ENCODE peak calls at places on chromosomes 16 and 17, in six cellular contexts. One of them, this sample, is unnamed.

GRCh38 chr16:2817496-2818277 is 650 bp downstream of the PRSS21 start:
- DNase-seq in activated T-cell treated with anti-CD3 and anti-CD28 coated beads, Interleukin-2, amount 50 U/mL, for 48 hours: peak; percentile 48
- DNase-seq in stimulated activated CD4-positive, alpha-beta T cell treated with anti-CD3 and anti-CD28 coated beads, Interleukin-2, amount 100 ng/mL, for 24 hours: no peak
- DNase-seq in GM13976: no peak
- DNase-seq in left colon: no peak
- DNase-seq in NCI-H460: no peak
- DNase-seq in this sample: no peak

GRCh38 chr16:89257757-89258465 is 40.4 kb downstream of the ZNF778 start:
- DNase-seq in activated T-cell treated with anti-CD3 and anti-CD28 coated beads, Interleukin-2, amount 50 U/mL, for 48 hours: no peak
- DNase-seq in stimulated activated CD4-positive, alpha-beta T cell treated with anti-CD3 and anti-CD28 coated beads, Interleukin-2, amount 100 ng/mL, for 24 hours: no peak
- DNase-seq in GM13976: peak; percentile 34
- DNase-seq in left colon: no peak
- DNase-seq in NCI-H460: no peak
- DNase-seq in this sample: no peak

GRCh38 chr16:14196011-14196410 is 124.9 kb downstream of the MRTFB start:
- DNase-seq in activated T-cell treated with anti-CD3 and anti-CD28 coated beads, Interleukin-2, amount 50 U/mL, for 48 hours: no peak
- DNase-seq in stimulated activated CD4-positive, alpha-beta T cell treated with anti-CD3 and anti-CD28 coated beads, Interleukin-2, amount 100 ng/mL, for 24 hours: no peak
- DNase-seq in GM13976: no peak
- DNase-seq in left colon: no peak
- DNase-seq in NCI-H460: no peak
- DNase-seq in this sample: peak; percentile 64

GRCh38 chr17:34598161-34598776 is 18.9 kb downstream of the TMEM132E start:
- DNase-seq in activated T-cell treated with anti-CD3 and anti-CD28 coated beads, Interleukin-2, amount 50 U/mL, for 48 hours: no peak
- DNase-seq in stimulated activated CD4-positive, alpha-beta T cell treated with anti-CD3 and anti-CD28 coated beads, Interleukin-2, amount 100 ng/mL, for 24 hours: no peak
- DNase-seq in GM13976: no peak
- DNase-seq in left colon: no peak
- DNase-seq in NCI-H460: no peak
- DNase-seq in this sample: no peak

GRCh38 chr17:38674749-38675615 is at the start of gene EPOP:
- DNase-seq in activated T-cell treated with anti-CD3 and anti-CD28 coated beads, Interleukin-2, amount 50 U/mL, for 48 hours: peak; percentile 96
- DNase-seq in stimulated activated CD4-positive, alpha-beta T cell treated with anti-CD3 and anti-CD28 coated beads, Interleukin-2, amount 100 ng/mL, for 24 hours: peak; percentile 91
- DNase-seq in GM13976: peak; percentile 94
- DNase-seq in left colon: peak; percentile 86
- DNase-seq in NCI-H460: peak; percentile 84
- DNase-seq in this sample: peak; percentile 88

GRCh38 chr16:67881557-67882220 is 3.0 kb upstream of the NRN1L start:
- DNase-seq in activated T-cell treated with anti-CD3 and anti-CD28 coated beads, Interleukin-2, amount 50 U/mL, for 48 hours: no peak
- DNase-seq in stimulated activated CD4-positive, alpha-beta T cell treated with anti-CD3 and anti-CD28 coated beads, Interleukin-2, amount 100 ng/mL, for 24 hours: no peak
- DNase-seq in GM13976: no peak
- DNase-seq in left colon: no peak
- DNase-seq in NCI-H460: no peak
- DNase-seq in this sample: no peak

GRCh38 chr16:71383054-71383773 is 24.7 kb downstream of the CALB2 start:
- DNase-seq in activated T-cell treated with anti-CD3 and anti-CD28 coated beads, Interleukin-2, amount 50 U/mL, for 48 hours: peak; percentile 32
- DNase-seq in stimulated activated CD4-positive, alpha-beta T cell treated with anti-CD3 and anti-CD28 coated beads, Interleukin-2, amount 100 ng/mL, for 24 hours: no peak
- DNase-seq in GM13976: no peak
- DNase-seq in left colon: no peak
- DNase-seq in NCI-H460: no peak
- DNase-seq in this sample: no peak

GRCh38 chr16:71443714-71444113 is 1.9 kb upstream of the TLE7 start:
- DNase-seq in activated T-cell treated with anti-CD3 and anti-CD28 coated beads, Interleukin-2, amount 50 U/mL, for 48 hours: no peak
- DNase-seq in stimulated activated CD4-positive, alpha-beta T cell treated with anti-CD3 and anti-CD28 coated beads, Interleukin-2, amount 100 ng/mL, for 24 hours: no peak
- DNase-seq in GM13976: no peak
- DNase-seq in left colon: no peak
- DNase-seq in NCI-H460: no peak
- DNase-seq in this sample: no peak

GRCh38 chr17:4944163-4944553 is 4.1 kb downstream of the RNF167 start:
- DNase-seq in activated T-cell treated with anti-CD3 and anti-CD28 coated beads, Interleukin-2, amount 50 U/mL, for 48 hours: peak; percentile 70
- DNase-seq in stimulated activated CD4-positive, alpha-beta T cell treated with anti-CD3 and anti-CD28 coated beads, Interleukin-2, amount 100 ng/mL, for 24 hours: no peak
- DNase-seq in GM13976: no peak
- DNase-seq in left colon: no peak
- DNase-seq in NCI-H460: no peak
- DNase-seq in this sample: no peak

GRCh38 chr16:3637371-3637923 is 17.0 kb upstream of the DNASE1 start:
- DNase-seq in activated T-cell treated with anti-CD3 and anti-CD28 coated beads, Interleukin-2, amount 50 U/mL, for 48 hours: peak; percentile 53
- DNase-seq in stimulated activated CD4-positive, alpha-beta T cell treated with anti-CD3 and anti-CD28 coated beads, Interleukin-2, amount 100 ng/mL, for 24 hours: peak; percentile 42
- DNase-seq in GM13976: no peak
- DNase-seq in left colon: peak; percentile 67
- DNase-seq in NCI-H460: no peak
- DNase-seq in this sample: no peak

GRCh38 chr17:77489898-77490265 is 349.1 kb downstream of the SEC14L1 start:
- DNase-seq in activated T-cell treated with anti-CD3 and anti-CD28 coated beads, Interleukin-2, amount 50 U/mL, for 48 hours: no peak
- DNase-seq in stimulated activated CD4-positive, alpha-beta T cell treated with anti-CD3 and anti-CD28 coated beads, Interleukin-2, amount 100 ng/mL, for 24 hours: no peak
- DNase-seq in GM13976: no peak
- DNase-seq in left colon: no peak
- DNase-seq in NCI-H460: no peak
- DNase-seq in this sample: no peak

GRCh38 chr17:35664685-35665084 is 66.8 kb upstream of the RASL10B start:
- DNase-seq in activated T-cell treated with anti-CD3 and anti-CD28 coated beads, Interleukin-2, amount 50 U/mL, for 48 hours: no peak
- DNase-seq in stimulated activated CD4-positive, alpha-beta T cell treated with anti-CD3 and anti-CD28 coated beads, Interleukin-2, amount 100 ng/mL, for 24 hours: no peak
- DNase-seq in GM13976: no peak
- DNase-seq in left colon: no peak
- DNase-seq in NCI-H460: no peak
- DNase-seq in this sample: no peak

GRCh38 chr16:82329504-82330192 is 159.6 kb upstream of the MPHOSPH6 start:
- DNase-seq in activated T-cell treated with anti-CD3 and anti-CD28 coated beads, Interleukin-2, amount 50 U/mL, for 48 hours: no peak
- DNase-seq in stimulated activated CD4-positive, alpha-beta T cell treated with anti-CD3 and anti-CD28 coated beads, Interleukin-2, amount 100 ng/mL, for 24 hours: no peak
- DNase-seq in GM13976: no peak
- DNase-seq in left colon: no peak
- DNase-seq in NCI-H460: no peak
- DNase-seq in this sample: no peak

GRCh38 chr17:83179378-83179777 is 100.0 kb downstream of the METRNL start:
- DNase-seq in activated T-cell treated with anti-CD3 and anti-CD28 coated beads, Interleukin-2, amount 50 U/mL, for 48 hours: peak; percentile 3
- DNase-seq in stimulated activated CD4-positive, alpha-beta T cell treated with anti-CD3 and anti-CD28 coated beads, Interleukin-2, amount 100 ng/mL, for 24 hours: peak; percentile 9
- DNase-seq in GM13976: no peak
- DNase-seq in left colon: no peak
- DNase-seq in NCI-H460: no peak
- DNase-seq in this sample: peak; percentile 77

GRCh38 chr17:27646232-27646631 is 15.2 kb downstream of the LGALS9 start:
- DNase-seq in activated T-cell treated with anti-CD3 and anti-CD28 coated beads, Interleukin-2, amount 50 U/mL, for 48 hours: no peak
- DNase-seq in stimulated activated CD4-positive, alpha-beta T cell treated with anti-CD3 and anti-CD28 coated beads, Interleukin-2, amount 100 ng/mL, for 24 hours: no peak
- DNase-seq in GM13976: no peak
- DNase-seq in left colon: no peak
- DNase-seq in NCI-H460: no peak
- DNase-seq in this sample: no peak

GRCh38 chr16:1762879-1763520 is 8.3 kb downstream of the NME3 start:
- DNase-seq in activated T-cell treated with anti-CD3 and anti-CD28 coated beads, Interleukin-2, amount 50 U/mL, for 48 hours: no peak
- DNase-seq in stimulated activated CD4-positive, alpha-beta T cell treated with anti-CD3 and anti-CD28 coated beads, Interleukin-2, amount 100 ng/mL, for 24 hours: no peak
- DNase-seq in GM13976: no peak
- DNase-seq in left colon: no peak
- DNase-seq in NCI-H460: no peak
- DNase-seq in this sample: no peak

GRCh38 chr17:73510981-73511442 is 133.2 kb downstream of the SDK2 start:
- DNase-seq in activated T-cell treated with anti-CD3 and anti-CD28 coated beads, Interleukin-2, amount 50 U/mL, for 48 hours: no peak
- DNase-seq in stimulated activated CD4-positive, alpha-beta T cell treated with anti-CD3 and anti-CD28 coated beads, Interleukin-2, amount 100 ng/mL, for 24 hours: no peak
- DNase-seq in GM13976: no peak
- DNase-seq in left colon: no peak
- DNase-seq in NCI-H460: no peak
- DNase-seq in this sample: no peak

GRCh38 chr17:55420776-55421178 is 858 bp downstream of the MMD start:
- DNase-seq in activated T-cell treated with anti-CD3 and anti-CD28 coated beads, Interleukin-2, amount 50 U/mL, for 48 hours: peak; percentile 67
- DNase-seq in stimulated activated CD4-positive, alpha-beta T cell treated with anti-CD3 and anti-CD28 coated beads, Interleukin-2, amount 100 ng/mL, for 24 hours: peak; percentile 42
- DNase-seq in GM13976: peak; percentile 37
- DNase-seq in left colon: peak; percentile 72
- DNase-seq in NCI-H460: no peak
- DNase-seq in this sample: no peak

GRCh38 chr17:49742256-49742655 is 21.7 kb downstream of the FAM117A start:
- DNase-seq in activated T-cell treated with anti-CD3 and anti-CD28 coated beads, Interleukin-2, amount 50 U/mL, for 48 hours: no peak
- DNase-seq in stimulated activated CD4-positive, alpha-beta T cell treated with anti-CD3 and anti-CD28 coated beads, Interleukin-2, amount 100 ng/mL, for 24 hours: no peak
- DNase-seq in GM13976: no peak
- DNase-seq in left colon: no peak
- DNase-seq in NCI-H460: no peak
- DNase-seq in this sample: no peak

GRCh38 chr16:57534337-57534880 is 2.0 kb downstream of the CCDC102A start:
- DNase-seq in activated T-cell treated with anti-CD3 and anti-CD28 coated beads, Interleukin-2, amount 50 U/mL, for 48 hours: peak; percentile 34
- DNase-seq in stimulated activated CD4-positive, alpha-beta T cell treated with anti-CD3 and anti-CD28 coated beads, Interleukin-2, amount 100 ng/mL, for 24 hours: no peak
- DNase-seq in GM13976: no peak
- DNase-seq in left colon: no peak
- DNase-seq in NCI-H460: no peak
- DNase-seq in this sample: no peak

GRCh38 chr17:19533718-19534561 is at the start of gene SLC47A1:
- DNase-seq in activated T-cell treated with anti-CD3 and anti-CD28 coated beads, Interleukin-2, amount 50 U/mL, for 48 hours: peak; percentile 44
- DNase-seq in stimulated activated CD4-positive, alpha-beta T cell treated with anti-CD3 and anti-CD28 coated beads, Interleukin-2, amount 100 ng/mL, for 24 hours: no peak
- DNase-seq in GM13976: peak; percentile 41
- DNase-seq in left colon: peak; percentile 20
- DNase-seq in NCI-H460: peak; percentile 23
- DNase-seq in this sample: no peak

GRCh38 chr17:68294196-68294555 is 2.9 kb downstream of the ARSG start:
- DNase-seq in activated T-cell treated with anti-CD3 and anti-CD28 coated beads, Interleukin-2, amount 50 U/mL, for 48 hours: no peak
- DNase-seq in stimulated activated CD4-positive, alpha-beta T cell treated with anti-CD3 and anti-CD28 coated beads, Interleukin-2, amount 100 ng/mL, for 24 hours: no peak
- DNase-seq in GM13976: no peak
- DNase-seq in left colon: no peak
- DNase-seq in NCI-H460: no peak
- DNase-seq in this sample: no peak

GRCh38 chr17:16322636-16323035 is 30.6 kb downstream of the CENPV start:
- DNase-seq in activated T-cell treated with anti-CD3 and anti-CD28 coated beads, Interleukin-2, amount 50 U/mL, for 48 hours: no peak
- DNase-seq in stimulated activated CD4-positive, alpha-beta T cell treated with anti-CD3 and anti-CD28 coated beads, Interleukin-2, amount 100 ng/mL, for 24 hours: no peak
- DNase-seq in GM13976: no peak
- DNase-seq in left colon: no peak
- DNase-seq in NCI-H460: no peak
- DNase-seq in this sample: no peak

GRCh38 chr16:28068976-28069375 is 5.5 kb upstream of the GSG1L start:
- DNase-seq in activated T-cell treated with anti-CD3 and anti-CD28 coated beads, Interleukin-2, amount 50 U/mL, for 48 hours: no peak
- DNase-seq in stimulated activated CD4-positive, alpha-beta T cell treated with anti-CD3 and anti-CD28 coated beads, Interleukin-2, amount 100 ng/mL, for 24 hours: no peak
- DNase-seq in GM13976: no peak
- DNase-seq in left colon: no peak
- DNase-seq in NCI-H460: no peak
- DNase-seq in this sample: no peak

GRCh38 chr16:71748226-71748625 is 23.7 kb upstream of the PHLPP2 start:
- DNase-seq in activated T-cell treated with anti-CD3 and anti-CD28 coated beads, Interleukin-2, amount 50 U/mL, for 48 hours: no peak
- DNase-seq in stimulated activated CD4-positive, alpha-beta T cell treated with anti-CD3 and anti-CD28 coated beads, Interleukin-2, amount 100 ng/mL, for 24 hours: no peak
- DNase-seq in GM13976: no peak
- DNase-seq in left colon: no peak
- DNase-seq in NCI-H460: no peak
- DNase-seq in this sample: no peak

GRCh38 chr17:76953926-76954325 is 85.7 kb downstream of the MGAT5B start:
- DNase-seq in activated T-cell treated with anti-CD3 and anti-CD28 coated beads, Interleukin-2, amount 50 U/mL, for 48 hours: no peak
- DNase-seq in stimulated activated CD4-positive, alpha-beta T cell treated with anti-CD3 and anti-CD28 coated beads, Interleukin-2, amount 100 ng/mL, for 24 hours: no peak
- DNase-seq in GM13976: no peak
- DNase-seq in left colon: no peak
- DNase-seq in NCI-H460: no peak
- DNase-seq in this sample: no peak

GRCh38 chr17:75945202-75945601 is 4.4 kb upstream of the FBF1 start:
- DNase-seq in activated T-cell treated with anti-CD3 and anti-CD28 coated beads, Interleukin-2, amount 50 U/mL, for 48 hours: no peak
- DNase-seq in stimulated activated CD4-positive, alpha-beta T cell treated with anti-CD3 and anti-CD28 coated beads, Interleukin-2, amount 100 ng/mL, for 24 hours: no peak
- DNase-seq in GM13976: no peak
- DNase-seq in left colon: no peak
- DNase-seq in NCI-H460: no peak
- DNase-seq in this sample: no peak

GRCh38 chr17:80751460-80752368 is 207.1 kb downstream of the RPTOR start:
- DNase-seq in activated T-cell treated with anti-CD3 and anti-CD28 coated beads, Interleukin-2, amount 50 U/mL, for 48 hours: peak; percentile 23
- DNase-seq in stimulated activated CD4-positive, alpha-beta T cell treated with anti-CD3 and anti-CD28 coated beads, Interleukin-2, amount 100 ng/mL, for 24 hours: no peak
- DNase-seq in GM13976: no peak
- DNase-seq in left colon: no peak
- DNase-seq in NCI-H460: no peak
- DNase-seq in this sample: no peak

GRCh38 chr16:471353-472198 is 46.1 kb downstream of the RAB11FIP3 start:
- DNase-seq in activated T-cell treated with anti-CD3 and anti-CD28 coated beads, Interleukin-2, amount 50 U/mL, for 48 hours: no peak
- DNase-seq in stimulated activated CD4-positive, alpha-beta T cell treated with anti-CD3 and anti-CD28 coated beads, Interleukin-2, amount 100 ng/mL, for 24 hours: no peak
- DNase-seq in GM13976: no peak
- DNase-seq in left colon: no peak
- DNase-seq in NCI-H460: no peak
- DNase-seq in this sample: no peak

This sample was measured in dermis microvascular lymphatic vessel endothelial cell.